ENCODE peak calls at places on chromosomes 5 and 9, in six cellular contexts. X is thyroid gland, B is lower leg skin, J is AG09309, S is cardiac muscle cell, Z is pancreas. M is an unnamed sample.

GRCh38 chr9:136728548-136729123 is 14.1 kb downstream of the LCN10 start:
- DNase-seq in S (peak), Z (no peak), J (no peak), B (no peak), X (peak), M (peak)

GRCh38 chr9:92325991-92326500 is 293 bp downstream of the CENPP start:
- DNase-seq in Z (peak), X (no peak), J (no peak), B (no peak), S (no peak), M (no peak)

GRCh38 chr5:112694853-112695709 is 42.6 kb upstream of the APC start:
- DNase-seq in B (no peak), Z (no peak), J (peak), S (no peak), X (no peak), M (no peak)

GRCh38 chr9:133417541-133418461 is at the start of gene REXO4:
- DNase-seq in S (peak), B (peak), Z (peak), X (peak), J (peak), M (peak)

GRCh38 chr9:6708732-6709131 is 49.0 kb upstream of the KDM4C start:
- DNase-seq in Z (no peak), J (no peak), B (no peak), X (no peak), S (no peak), M (no peak)

GRCh38 chr5:43642428-43642827 is 39.4 kb downstream of the NNT start:
- DNase-seq in Z (no peak), B (no peak), X (peak), J (no peak), S (no peak), M (no peak)

GRCh38 chr9:116943970-116944369 is 256.9 kb downstream of the TRIM32 start:
- DNase-seq in S (no peak), B (no peak), X (no peak), Z (no peak), J (no peak), M (no peak)

GRCh38 chr9:114906922-114907571 is 23.3 kb downstream of the TNFSF8 start:
- DNase-seq in X (peak), S (peak), Z (no peak), J (no peak), B (no peak), M (no peak)

GRCh38 chr5:7094626-7095025 is 301.3 kb upstream of the ADCY2 start:
- DNase-seq in Z (no peak), S (peak), X (no peak), J (no peak), B (no peak), M (peak)

GRCh38 chr9:136629879-136630661 is 32.6 kb upstream of the EGFL7 start:
- DNase-seq in Z (peak), J (no peak), S (peak), X (peak), B (no peak), M (no peak)

GRCh38 chr9:126625329-126626116 is 11.8 kb downstream of the LMX1B start:
- DNase-seq in B (no peak), X (no peak), S (no peak), J (no peak), Z (no peak), M (no peak)

GRCh38 chr9:110346325-110346724 is 8.7 kb upstream of the TXNDC8 start:
- DNase-seq in B (no peak), X (no peak), J (no peak), S (no peak), Z (no peak), M (no peak)

GRCh38 chr9:128201441-128202369 is 1.5 kb upstream of the DNM1 start:
- DNase-seq in X (no peak), S (no peak), J (no peak), B (no peak), Z (peak), M (no peak)

GRCh38 chr9:95150903-95151302 is 166.6 kb downstream of the FANCC start:
- DNase-seq in B (no peak), X (peak), Z (no peak), S (peak), J (no peak), M (no peak)

GRCh38 chr5:167850901-167851300 is 440.5 kb upstream of the WWC1 start:
- DNase-seq in Z (no peak), X (no peak), B (no peak), J (no peak), S (no peak), M (no peak)

GRCh38 chr5:69007086-69007672 is 86.6 kb upstream of the SLC30A5 start:
- DNase-seq in B (no peak), J (no peak), S (no peak), Z (no peak), X (no peak), M (no peak)

GRCh38 chr5:173932695-173933139 is 44.6 kb downstream of the CPEB4 start:
- DNase-seq in S (peak), J (no peak), B (no peak), Z (no peak), X (no peak), M (no peak)

GRCh38 chr5:166369326-166369725 is 1922.1 kb upstream of the WWC1 start:
- DNase-seq in S (no peak), J (no peak), X (peak), Z (no peak), B (no peak), M (no peak)

GRCh38 chr5:132387649-132388117 is 18.2 kb downstream of the SLC22A5 start:
- DNase-seq in B (peak), Z (peak), X (peak), S (peak), J (peak), M (peak)

GRCh38 chr5:118832974-118833373 is 155.4 kb downstream of the DTWD2 start:
- DNase-seq in J (no peak), S (no peak), B (no peak), Z (no peak), X (no peak), M (no peak)

GRCh38 chr5:175418252-175418651 is 25.7 kb downstream of the DRD1 start:
- DNase-seq in X (no peak), B (no peak), Z (no peak), J (no peak), S (no peak), M (no peak)

GRCh38 chr9:752201-752600 is 89.3 kb upstream of the DMRT1 start:
- DNase-seq in X (no peak), B (peak), S (no peak), Z (no peak), J (peak), M (no peak)

GRCh38 chr5:140591747-140592372 is 27.2 kb downstream of the SLC35A4 start:
- DNase-seq in X (no peak), B (no peak), S (no peak), J (peak), Z (no peak), M (no peak)

GRCh38 chr9:89496645-89497044 is 1.3 kb downstream of the SEMA4D start:
- DNase-seq in B (no peak), S (no peak), J (no peak), Z (no peak), X (no peak), M (no peak)

DNA sequence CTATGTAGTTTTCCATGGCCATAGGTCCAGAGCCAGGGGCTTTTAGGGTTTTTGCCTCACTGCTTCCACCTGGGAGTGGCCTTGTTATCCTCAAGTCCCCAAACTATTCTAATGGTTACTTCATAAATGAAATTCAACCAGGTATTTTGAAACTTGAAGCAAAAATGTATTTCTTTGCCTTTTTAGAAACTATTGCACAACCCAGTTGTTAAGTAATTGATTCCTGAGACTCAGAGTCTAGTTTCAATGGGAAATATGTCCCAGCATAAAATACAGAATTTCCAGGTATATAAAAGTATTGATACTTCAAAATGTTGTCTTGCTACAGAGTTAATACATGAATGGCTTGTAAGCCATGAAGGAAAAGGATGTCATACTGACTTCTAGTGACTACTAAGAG is 456.2 kb upstream of the DAB2 start:
- DNase-seq in X (no peak), B (no peak), J (no peak), S (no peak), Z (no peak), M (no peak)
- TF ChIP-seq CTCF in X (no peak), B (no peak), J (no peak), S (no peak), Z (no peak), M (no peak)

GRCh38 chr5:171421331-171422262 is 2.1 kb downstream of the FGF18 start:
- DNase-seq in B (peak), X (no peak), S (no peak), J (no peak), Z (no peak), M (no peak)

GRCh38 chr5:171418316-171418981 is 998 bp upstream of the FGF18 start:
- DNase-seq in X (peak), Z (peak), S (peak), B (peak), J (peak), M (peak)

GRCh38 chr5:171420429-171421231 is 1.2 kb downstream of the FGF18 start:
- DNase-seq in B (peak), J (peak), Z (peak), X (peak), S (peak), M (no peak)

GRCh38 chr5:171418982-171419662 is at the start of gene FGF18:
- DNase-seq in S (peak), Z (no peak), J (no peak), B (peak), X (peak), M (peak)

DNA sequence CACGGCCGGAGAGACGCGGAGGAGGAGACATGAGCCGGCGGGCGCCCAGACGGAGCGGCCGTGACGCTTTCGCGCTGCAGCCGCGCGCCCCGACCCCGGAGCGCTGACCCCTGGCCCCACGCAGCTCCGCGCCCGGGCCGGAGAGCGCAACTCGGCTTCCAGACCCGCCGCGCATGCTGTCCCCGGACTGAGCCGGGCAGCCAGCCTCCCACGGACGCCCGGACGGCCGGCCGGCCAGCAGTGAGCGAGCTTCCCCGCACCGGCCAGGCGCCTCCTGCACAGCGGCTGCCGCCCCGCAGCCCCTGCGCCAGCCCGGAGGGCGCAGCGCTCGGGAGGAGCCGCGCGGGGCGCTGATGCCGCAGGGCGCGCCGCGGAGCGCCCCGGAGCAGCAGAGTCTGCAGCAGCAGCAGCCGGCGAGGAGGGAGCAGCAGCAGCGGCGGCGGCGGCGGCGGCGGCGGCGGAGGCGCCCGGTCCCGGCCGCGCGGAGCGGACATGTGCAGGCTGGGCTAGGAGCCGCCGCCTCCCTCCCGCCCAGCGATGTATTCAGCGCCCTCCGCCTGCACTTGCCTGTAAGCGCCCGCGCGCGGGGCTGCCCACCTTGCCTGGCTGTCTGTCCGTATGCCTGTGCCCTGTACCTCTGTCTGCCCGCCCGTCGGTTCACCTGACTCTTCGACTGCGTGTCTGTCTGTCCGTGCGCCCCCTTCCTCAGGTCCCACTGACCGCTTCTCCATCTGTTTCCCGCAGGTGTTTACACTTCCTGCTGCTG is 399 bp downstream of the FGF18 start:
- DNase-seq in S (peak), X (peak), B (peak), J (no peak), Z (peak), M (no peak)
- H3K4me3 ChIP-seq in S (peak), X (no peak), B (no peak), J (peak), Z (peak), M (peak)

GRCh38 chr9:105972805-105973204 is 278.5 kb downstream of the TMEM38B start:
- DNase-seq in Z (no peak), X (no peak), J (no peak), B (no peak), S (no peak), M (no peak)
- TF ChIP-seq CTCF in Z (no peak), X (no peak), J (no peak), B (no peak), S (no peak), M (no peak)

GRCh38 chr9:93860694-93861658 is 94.2 kb downstream of the BARX1 start:
- DNase-seq in Z (no peak), S (no peak), X (no peak), B (no peak), J (no peak), M (no peak)
- H3K4me3 ChIP-seq in Z (no peak), S (no peak), X (no peak), B (no peak), J (no peak), M (no peak)

GRCh38 chr5:33474931-33475499 is 34.2 kb downstream of the TARS1 start:
- DNase-seq in J (no peak), B (no peak), S (no peak), Z (no peak), X (no peak), M (no peak)

GRCh38 chr5:33468811-33469435 is 28.2 kb downstream of the TARS1 start:
- DNase-seq in J (no peak), Z (no peak), B (no peak), X (no peak), S (no peak), M (no peak)

GRCh38 chr5:33472805-33473409 is 32.1 kb downstream of the TARS1 start:
- DNase-seq in B (no peak), Z (no peak), J (no peak), S (no peak), X (no peak), M (no peak)

GRCh38 chr5:33474004-33474403 is 33.2 kb downstream of the TARS1 start:
- DNase-seq in X (no peak), J (no peak), S (no peak), Z (no peak), B (no peak), M (peak)

DNA sequence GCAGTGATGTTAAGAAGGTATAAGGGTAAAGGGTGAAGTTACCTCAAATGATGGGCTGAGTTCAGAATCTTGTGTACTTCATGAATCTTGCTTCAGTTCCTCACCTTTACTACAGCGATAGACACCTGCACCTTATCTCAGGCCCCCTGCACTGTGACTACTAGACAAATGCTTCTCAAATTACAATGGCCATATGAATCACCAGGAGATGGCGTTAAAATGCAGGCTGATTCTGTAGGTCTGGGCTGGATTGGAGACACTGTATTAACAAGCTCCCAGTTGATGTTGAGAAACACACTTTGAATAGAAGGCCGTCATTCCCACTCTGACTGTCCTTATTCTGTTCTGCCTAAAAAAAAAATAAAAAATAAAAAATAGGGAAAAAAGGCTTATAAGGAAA is 29.8 kb downstream of the TARS1 start:
- DNase-seq in X (no peak), Z (peak), J (peak), S (peak), B (no peak), M (peak)
- TF ChIP-seq CTCF in X (no peak), Z (peak), J (peak), S (peak), B (no peak), M (no peak)

DNA sequence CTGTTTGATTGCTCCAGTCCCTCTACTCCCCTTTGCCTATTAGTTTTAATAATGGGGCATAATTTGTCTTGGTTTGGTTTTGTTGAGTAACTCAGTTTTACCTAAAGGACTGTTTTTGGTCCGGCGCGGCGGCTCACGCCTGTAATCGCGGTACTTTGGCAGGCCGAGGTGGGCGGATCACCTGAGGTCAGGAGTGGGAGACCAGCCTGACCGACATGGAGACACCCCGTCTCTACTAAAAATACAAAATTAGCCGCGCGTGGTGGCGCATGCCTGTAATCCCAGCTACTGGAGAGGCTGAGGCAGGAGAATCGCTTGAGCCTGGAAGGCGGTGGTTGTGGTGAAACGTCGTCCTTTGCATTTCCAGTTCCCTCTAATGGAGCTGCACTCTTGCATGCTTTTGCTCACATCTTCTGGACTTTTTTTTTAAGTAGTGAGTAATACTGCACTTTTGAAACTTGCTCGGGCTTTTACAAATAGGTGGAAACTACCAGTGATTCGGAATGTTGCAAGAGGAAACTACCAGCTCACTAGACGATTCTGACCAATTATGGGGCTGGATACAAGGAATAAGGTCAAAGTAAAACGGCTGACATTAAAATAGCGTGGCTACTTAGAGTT is 721 bp upstream of the MAML1 start:
- DNase-seq in B (no peak), S (no peak), J (peak), Z (peak), X (peak), M (peak)
- H3K4me3 ChIP-seq in B (peak), S (peak), J (peak), Z (no peak), X (no peak), M (peak)

GRCh38 chr9:33159058-33159759 is 7.9 kb downstream of the B4GALT1 start:
- DNase-seq in S (no peak), B (peak), Z (peak), J (no peak), X (peak), M (no peak)
- TF ChIP-seq CTCF in S (no peak), B (no peak), Z (no peak), J (no peak), X (no peak), M (no peak)

DNA sequence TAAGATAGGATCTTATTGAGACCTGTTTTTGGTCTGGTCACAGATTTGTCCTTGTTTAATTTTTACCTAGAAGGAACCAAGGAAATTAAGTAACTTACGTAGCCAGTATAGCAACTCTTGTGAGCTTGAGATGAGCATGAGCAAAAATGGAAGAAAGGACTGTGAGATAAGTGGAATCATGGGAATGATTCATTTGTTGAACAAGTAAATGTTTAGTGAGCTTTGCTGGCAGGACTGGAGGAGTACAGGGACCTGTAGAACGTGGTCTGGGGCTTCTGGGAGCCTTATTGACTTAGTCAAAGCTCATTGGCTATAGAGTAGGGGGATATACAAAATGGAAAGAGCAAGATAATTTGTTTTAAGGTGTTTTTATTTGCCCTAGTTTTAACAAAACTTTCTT is 3.0 kb downstream of the RAD23B start:
- DNase-seq in X (no peak), Z (no peak), B (no peak), S (peak), J (no peak), M (no peak)
- H3K4me3 ChIP-seq in X (no peak), Z (no peak), B (no peak), S (peak), J (peak), M (peak)

M was measured in HL-60.